ENCODE peak calls at places on chromosomes 4 and X, in eight cellular contexts. W, K, Q, P, R, U, M and V are unnamed samples.

GRCh38 chr4:95217197-95217596 is 331.6 kb downstream of the UNC5C start:
- DNase-seq in W (no peak), P (peak), K (no peak), U (no peak), Q (no peak), R (no peak), M (no peak), V (no peak)

GRCh38 chr4:154018659-154019058 is 229.8 kb upstream of the SFRP2 start:
- DNase-seq in W (no peak), M (peak), U (no peak), Q (no peak), R (no peak), K (no peak), P (peak), V (no peak)

GRCh38 chr4:19577121-19577520 is 674.6 kb upstream of the SLIT2 start:
- DNase-seq in M (no peak), K (no peak), P (no peak), Q (no peak), W (peak), U (no peak), R (no peak), V (no peak)

GRCh38 chr4:136865591-136865990 is 666.7 kb downstream of the PCDH18 start:
- DNase-seq in R (no peak), W (no peak), Q (no peak), U (no peak), K (no peak), P (no peak), M (no peak), V (no peak)

GRCh38 chr4:101089168-101089567 is 258.2 kb downstream of the PPP3CA start:
- DNase-seq in R (no peak), W (no peak), Q (no peak), K (no peak), U (no peak), P (no peak), M (peak), V (no peak)

GRCh38 chrX:42714981-42715688 is 62.8 kb downstream of the PPP1R2C start:
- DNase-seq in P (peak), Q (no peak), U (no peak), K (peak), W (peak), R (peak), M (peak), V (peak)

GRCh38 chr4:75370582-75370981 is 143.6 kb downstream of the RCHY1 start:
- DNase-seq in K (no peak), R (no peak), M (no peak), Q (no peak), P (no peak), U (no peak), W (no peak), V (no peak)

GRCh38 chr4:1534076-1534872 is 128.0 kb upstream of the NKX1-1 start:
- DNase-seq in W (no peak), K (no peak), M (no peak), U (no peak), Q (peak), R (no peak), P (no peak), V (no peak)

GRCh38 chr4:183721207-183722081 is 62.4 kb downstream of the TRAPPC11 start:
- DNase-seq in K (no peak), R (peak), W (peak), U (peak), M (peak), P (peak), Q (peak), V (no peak)

GRCh38 chr4:123505077-123505456 is 108.5 kb downstream of the SPRY1 start:
- DNase-seq in Q (no peak), K (no peak), P (no peak), R (peak), M (peak), W (peak), U (peak), V (no peak)

GRCh38 chrX:132957211-132958085 is 981 bp downstream of the HS6ST2 start:
- DNase-seq in R (no peak), K (peak), U (no peak), Q (no peak), P (peak), M (peak), W (no peak), V (peak)

GRCh38 chrX:119190251-119190651 is 45.8 kb upstream of the PGRMC1 start:
- DNase-seq in K (no peak), R (no peak), M (no peak), W (no peak), Q (peak), U (peak), P (no peak), V (no peak)

GRCh38 chr4:93203708-93204107 is 624.8 kb upstream of the ATOH1 start:
- DNase-seq in M (no peak), K (peak), Q (no peak), P (peak), W (peak), U (no peak), R (peak), V (no peak)

GRCh38 chr4:140807491-140808257 is 51.5 kb upstream of the TBC1D9 start:
- DNase-seq in K (no peak), U (peak), W (peak), R (no peak), P (no peak), M (no peak), Q (no peak), V (no peak)

GRCh38 chrX:147962476-147962875 is 18.7 kb upstream of the FMR1NB start:
- DNase-seq in R (no peak), K (no peak), P (no peak), Q (no peak), W (no peak), M (no peak), U (no peak), V (no peak)

GRCh38 chrX:86407371-86407770 is 259.1 kb downstream of the DACH2 start:
- DNase-seq in K (no peak), W (no peak), P (no peak), M (no peak), Q (no peak), R (no peak), U (no peak), V (no peak)

GRCh38 chr4:129095811-129096454 is at the start of gene C4orf33:
- DNase-seq in U (peak), R (peak), M (peak), Q (peak), K (peak), P (peak), W (peak), V (peak)

GRCh38 chrX:56788229-56788628 is 59.2 kb downstream of the NBDY start:
- DNase-seq in Q (no peak), U (no peak), K (no peak), W (no peak), P (no peak), M (no peak), R (no peak), V (peak)

GRCh38 chr4:87734084-87734483 is 65.3 kb upstream of the IBSP start:
- DNase-seq in Q (no peak), M (no peak), R (no peak), K (no peak), W (no peak), U (no peak), P (peak), V (no peak)

GRCh38 chr4:41050840-41051775 is 163.2 kb downstream of the APBB2 start:
- DNase-seq in K (no peak), R (peak), P (no peak), M (peak), W (no peak), U (peak), Q (no peak), V (no peak)

GRCh38 chr4:8310306-8310705 is 40.8 kb downstream of the HTRA3 start:
- DNase-seq in K (no peak), R (no peak), P (no peak), U (no peak), W (no peak), Q (peak), M (no peak), V (no peak)

GRCh38 chr4:151310124-151310728 is 15.2 kb downstream of the SH3D19 start:
- DNase-seq in P (no peak), U (no peak), W (no peak), K (no peak), R (no peak), M (no peak), Q (no peak), V (no peak)

GRCh38 chr4:165974647-165975335 is 101.8 kb downstream of the TLL1 start:
- DNase-seq in P (no peak), W (peak), Q (no peak), R (no peak), M (no peak), K (no peak), U (no peak), V (no peak)

GRCh38 chr4:84159767-84160166 is 339.3 kb downstream of the NKX6-1 start:
- DNase-seq in R (peak), M (peak), P (peak), U (no peak), W (no peak), Q (no peak), K (peak), V (no peak)

GRCh38 chr4:150010525-150011126 is 67.6 kb upstream of the DCLK2 start:
- DNase-seq in P (peak), Q (no peak), U (peak), K (peak), W (peak), R (peak), M (peak), V (peak)

GRCh38 chrX:150486011-150486410 is 82.4 kb upstream of the MTM1 start:
- DNase-seq in U (peak), R (no peak), K (peak), M (peak), Q (peak), W (peak), P (peak), V (peak)

GRCh38 chr4:69984030-69984443 is 11.7 kb upstream of the STATH start:
- DNase-seq in R (no peak), M (no peak), W (peak), K (peak), Q (no peak), U (peak), P (peak), V (no peak)

GRCh38 chr4:100907465-100908454 is 389.9 kb upstream of the EMCN start:
- DNase-seq in U (peak), M (peak), P (peak), Q (no peak), W (peak), K (peak), R (no peak), V (no peak)

GRCh38 chr4:41318839-41319530 is 62.3 kb downstream of the UCHL1 start:
- DNase-seq in M (no peak), P (no peak), K (no peak), R (no peak), Q (no peak), U (peak), W (peak), V (no peak)

GRCh38 chr4:168394556-168394955 is 76.0 kb upstream of the DDX60 start:
- DNase-seq in P (no peak), W (no peak), M (no peak), U (no peak), K (no peak), R (no peak), Q (no peak), V (no peak)

GRCh38 chrX:39903937-39904336 is 193.8 kb downstream of the BCOR start:
- DNase-seq in W (peak), M (no peak), P (no peak), R (no peak), U (peak), Q (no peak), K (no peak), V (no peak)

GRCh38 chr4:145709843-145710242 is 29.9 kb downstream of the C4orf51 start:
- DNase-seq in U (peak), M (no peak), K (no peak), W (peak), Q (no peak), P (no peak), R (no peak), V (no peak)